ENCODE peak calls at places on chromosomes 13 and 19, in four cellular contexts. One of them, this sample, is unnamed.

GRCh38 chr19:29326351-29326750 is 113.4 kb upstream of the UQCRFS1 start:
- DNase-seq in HFFc6: no peak
- DNase-seq in caudate nucleus: no peak
- DNase-seq in activated CD4-positive, CD25-positive, alpha-beta regulatory T cell: no peak
- DNase-seq in this sample: no peak

GRCh38 chr13:67230774-67231480 is 791 bp upstream of the PCDH9 start:
- DNase-seq in HFFc6: peak
- DNase-seq in caudate nucleus: peak
- DNase-seq in activated CD4-positive, CD25-positive, alpha-beta regulatory T cell: no peak
- DNase-seq in this sample: no peak

GRCh38 chr13:21504379-21504778 is 45.3 kb upstream of the ZDHHC20 start:
- DNase-seq in HFFc6: no peak
- DNase-seq in caudate nucleus: no peak
- DNase-seq in activated CD4-positive, CD25-positive, alpha-beta regulatory T cell: no peak
- DNase-seq in this sample: no peak

GRCh38 chr19:10422846-10423245 is 2.5 kb downstream of the PDE4A start:
- DNase-seq in HFFc6: no peak
- DNase-seq in caudate nucleus: no peak
- DNase-seq in activated CD4-positive, CD25-positive, alpha-beta regulatory T cell: no peak
- DNase-seq in this sample: no peak

GRCh38 chr13:30151398-30151797 is 156.0 kb downstream of the KATNAL1 start:
- DNase-seq in HFFc6: no peak
- DNase-seq in caudate nucleus: no peak
- DNase-seq in activated CD4-positive, CD25-positive, alpha-beta regulatory T cell: no peak
- DNase-seq in this sample: no peak

GRCh38 chr19:46515879-46516350 is 20.2 kb upstream of the PNMA8B start:
- DNase-seq in HFFc6: peak
- DNase-seq in caudate nucleus: no peak
- DNase-seq in activated CD4-positive, CD25-positive, alpha-beta regulatory T cell: no peak
- DNase-seq in this sample: no peak

GRCh38 chr13:39039033-39039432 is 777 bp downstream of the NHLRC3 start:
- DNase-seq in HFFc6: no peak
- DNase-seq in caudate nucleus: no peak
- DNase-seq in activated CD4-positive, CD25-positive, alpha-beta regulatory T cell: no peak
- DNase-seq in this sample: no peak

GRCh38 chr13:105346141-105346766 is 1189.2 kb downstream of the EFNB2 start:
- DNase-seq in HFFc6: peak
- DNase-seq in caudate nucleus: no peak
- DNase-seq in activated CD4-positive, CD25-positive, alpha-beta regulatory T cell: no peak
- DNase-seq in this sample: no peak

GRCh38 chr19:10402441-10403038 is 802 bp downstream of the CDC37 start:
- DNase-seq in HFFc6: peak
- DNase-seq in caudate nucleus: no peak
- DNase-seq in activated CD4-positive, CD25-positive, alpha-beta regulatory T cell: no peak
- DNase-seq in this sample: no peak

GRCh38 chr19:1503089-1503924 is 9.5 kb downstream of the ADAMTSL5 start:
- DNase-seq in HFFc6: no peak
- DNase-seq in caudate nucleus: no peak
- DNase-seq in activated CD4-positive, CD25-positive, alpha-beta regulatory T cell: peak
- DNase-seq in this sample: peak

GRCh38 chr13:48492123-48493075 is 40.5 kb downstream of the RCBTB2 start:
- DNase-seq in HFFc6: peak
- DNase-seq in caudate nucleus: peak
- DNase-seq in activated CD4-positive, CD25-positive, alpha-beta regulatory T cell: peak
- DNase-seq in this sample: peak

GRCh38 chr13:79490846-79491245 is 9.9 kb downstream of the NDFIP2 start:
- DNase-seq in HFFc6: no peak
- DNase-seq in caudate nucleus: no peak
- DNase-seq in activated CD4-positive, CD25-positive, alpha-beta regulatory T cell: no peak
- DNase-seq in this sample: no peak

GRCh38 chr19:3450796-3451411 is 29.4 kb downstream of the SMIM24 start:
- DNase-seq in HFFc6: peak
- DNase-seq in caudate nucleus: no peak
- DNase-seq in activated CD4-positive, CD25-positive, alpha-beta regulatory T cell: no peak
- DNase-seq in this sample: no peak

GRCh38 chr19:709196-709964 is 645 bp downstream of the PALM start:
- DNase-seq in HFFc6: no peak
- DNase-seq in caudate nucleus: no peak
- DNase-seq in activated CD4-positive, CD25-positive, alpha-beta regulatory T cell: no peak
- DNase-seq in this sample: no peak

GRCh38 chr13:107284168-107284567 is 716.2 kb upstream of the ARGLU1 start:
- DNase-seq in HFFc6: no peak
- DNase-seq in caudate nucleus: no peak
- DNase-seq in activated CD4-positive, CD25-positive, alpha-beta regulatory T cell: no peak
- DNase-seq in this sample: no peak

GRCh38 chr13:44011036-44011435 is 131.3 kb downstream of the LACC1 start:
- DNase-seq in HFFc6: no peak
- DNase-seq in caudate nucleus: no peak
- DNase-seq in activated CD4-positive, CD25-positive, alpha-beta regulatory T cell: no peak
- DNase-seq in this sample: no peak

GRCh38 chr19:1262687-1263123 is 6.4 kb upstream of the CIRBP start:
- DNase-seq in HFFc6: no peak
- DNase-seq in caudate nucleus: no peak
- DNase-seq in activated CD4-positive, CD25-positive, alpha-beta regulatory T cell: no peak
- DNase-seq in this sample: no peak

GRCh38 chr13:52809310-52809769 is 39.1 kb downstream of the PCDH8 start:
- DNase-seq in HFFc6: peak
- DNase-seq in caudate nucleus: peak
- DNase-seq in activated CD4-positive, CD25-positive, alpha-beta regulatory T cell: no peak
- DNase-seq in this sample: peak

GRCh38 chr13:41767801-41768200 is 193.1 kb downstream of the VWA8 start:
- DNase-seq in HFFc6: no peak
- DNase-seq in caudate nucleus: no peak
- DNase-seq in activated CD4-positive, CD25-positive, alpha-beta regulatory T cell: no peak
- DNase-seq in this sample: no peak

GRCh38 chr13:105452895-105453294 is 1082.6 kb downstream of the EFNB2 start:
- DNase-seq in HFFc6: no peak
- DNase-seq in caudate nucleus: no peak
- DNase-seq in activated CD4-positive, CD25-positive, alpha-beta regulatory T cell: no peak
- DNase-seq in this sample: no peak

GRCh38 chr13:80871481-80871880 is 530.6 kb upstream of the SPRY2 start:
- DNase-seq in HFFc6: no peak
- DNase-seq in caudate nucleus: no peak
- DNase-seq in activated CD4-positive, CD25-positive, alpha-beta regulatory T cell: no peak
- DNase-seq in this sample: no peak

GRCh38 chr13:28267495-28267894 is 129.2 kb downstream of the PAN3 start:
- DNase-seq in HFFc6: no peak
- DNase-seq in caudate nucleus: no peak
- DNase-seq in activated CD4-positive, CD25-positive, alpha-beta regulatory T cell: no peak
- DNase-seq in this sample: no peak

GRCh38 chr19:28217064-28217463 is 995.9 kb downstream of the UQCRFS1 start:
- DNase-seq in HFFc6: no peak
- DNase-seq in caudate nucleus: no peak
- DNase-seq in activated CD4-positive, CD25-positive, alpha-beta regulatory T cell: no peak
- DNase-seq in this sample: no peak

GRCh38 chr19:58227964-58228583 is 640 bp upstream of the ZNF544 start:
- DNase-seq in HFFc6: no peak
- DNase-seq in caudate nucleus: no peak
- DNase-seq in activated CD4-positive, CD25-positive, alpha-beta regulatory T cell: no peak
- DNase-seq in this sample: no peak

GRCh38 chr13:33229446-33230177 is 55.9 kb downstream of the STARD13 start:
- DNase-seq in HFFc6: no peak
- DNase-seq in caudate nucleus: peak
- DNase-seq in activated CD4-positive, CD25-positive, alpha-beta regulatory T cell: no peak
- DNase-seq in this sample: no peak

This sample was measured in memory B cell.